ENCODE peak calls at places on chromosomes 12 and 14, in ten cellular contexts. B is heart right ventricle, C is GM23338, M is fibroblast of mammary gland, T is type B pancreatic cell, L is CD14-positive monocyte, O is breast epithelium, F is neural progenitor cell, Q is cardiac fibroblast, V is nephron progenitor cell. J is an unnamed sample.

GRCh38 chr14:55323910-55324309 is 52.7 kb downstream of the FBXO34 start:
- DNase-seq in B (no peak), C (no peak), M (no peak), T (no peak), L (no peak), O (no peak), F (no peak), Q (no peak), V (no peak), J (no peak)

GRCh38 chr12:10982244-10982643 is 4.5 kb downstream of the TAS2R50 start:
- DNase-seq in B (no peak), C (no peak), M (no peak), T (no peak), L (no peak), O (no peak), F (no peak), Q (no peak), V (no peak), J (no peak)

GRCh38 chr14:50003213-50004021 is 110.5 kb downstream of the ARF6 start:
- DNase-seq in B (peak; percentile 80), C (peak; percentile 72), M (peak; percentile 68), T (peak; percentile 74), L (peak; percentile 83), O (peak; percentile 59), F (peak; percentile 47), Q (peak; percentile 70), V (peak; percentile 71), J (peak; percentile 48)

GRCh38 chr12:57105011-57105753 is 6.0 kb downstream of the STAT6 start:
- DNase-seq in B (no peak), C (no peak), M (no peak), T (no peak), L (no peak), O (no peak), F (no peak), Q (no peak), V (no peak), J (no peak)

GRCh38 chr14:64541261-64541970 is 875 bp downstream of the HSPA2 start:
- DNase-seq in B (peak; percentile 11), C (peak; percentile 66), M (no peak), T (no peak), L (no peak), O (no peak), F (no peak), Q (no peak), V (no peak), J (no peak)

GRCh38 chr12:59134750-59135149 is 214.4 kb upstream of the LRIG3 start:
- DNase-seq in B (no peak), C (no peak), M (no peak), T (no peak), L (no peak), O (no peak), F (no peak), Q (no peak), V (no peak), J (no peak)

GRCh38 chr12:93060071-93060665 is 131.1 kb upstream of the EEA1 start:
- DNase-seq in B (no peak), C (no peak), M (no peak), T (no peak), L (no peak), O (no peak), F (no peak), Q (no peak), V (no peak), J (no peak)

GRCh38 chr14:100557658-100558057 is 29.6 kb downstream of the BEGAIN start:
- DNase-seq in B (no peak), C (no peak), M (peak; percentile 18), T (no peak), L (peak; percentile 79), O (no peak), F (no peak), Q (no peak), V (no peak), J (peak; percentile 35)

GRCh38 chr12:168763-169525 is 45.0 kb downstream of the SLC6A12 start:
- DNase-seq in B (no peak), C (peak; percentile 55), M (no peak), T (no peak), L (no peak), O (no peak), F (no peak), Q (no peak), V (no peak), J (peak; percentile 16)

GRCh38 chr12:2853626-2854025 is 3.2 kb downstream of the TEX52 start:
- DNase-seq in B (peak; percentile 85), C (peak; percentile 95), M (peak; percentile 70), T (peak; percentile 86), L (no peak), O (peak; percentile 45), F (peak; percentile 90), Q (peak; percentile 82), V (peak; percentile 92), J (peak; percentile 49)

GRCh38 chr12:98478606-98479005 is 36.8 kb upstream of the TMPO start:
- DNase-seq in B (no peak), C (no peak), M (no peak), T (no peak), L (no peak), O (no peak), F (no peak), Q (no peak), V (no peak), J (no peak)

GRCh38 chr12:123938679-123939480 is 33.8 kb downstream of the CCDC92 start:
- DNase-seq in B (no peak), C (peak; percentile 70), M (peak; percentile 6), T (no peak), L (no peak), O (no peak), F (peak; percentile 51), Q (no peak), V (peak; percentile 35), J (no peak)

GRCh38 chr12:132588821-132589669 is 21.3 kb downstream of the LRCOL1 start:
- DNase-seq in B (no peak), C (no peak), M (no peak), T (no peak), L (no peak), O (no peak), F (no peak), Q (no peak), V (no peak), J (no peak)

GRCh38 chr12:94230357-94230905 is 82.1 kb downstream of the PLXNC1 start:
- DNase-seq in B (no peak), C (no peak), M (no peak), T (no peak), L (no peak), O (no peak), F (no peak), Q (no peak), V (no peak), J (no peak)

GRCh38 chr12:71759941-71760340 is 5.3 kb downstream of the RAB21 start:
- DNase-seq in B (no peak), C (no peak), M (no peak), T (no peak), L (no peak), O (no peak), F (no peak), Q (no peak), V (no peak), J (no peak)

GRCh38 chr14:21924479-21924878 is 250.9 kb upstream of the OR4E1 start:
- DNase-seq in B (no peak), C (peak; percentile 53), M (no peak), T (no peak), L (no peak), O (no peak), F (peak; percentile 10), Q (no peak), V (no peak), J (no peak)
- TF ChIP-seq CTCF in B (no peak), C (peak; percentile 42), M (no peak), T (no peak), L (no peak), O (no peak), F (peak; percentile 28), Q (no peak), V (no peak), J (no peak)

GRCh38 chr12:69070319-69071090 is 137.5 kb upstream of the CPM start:
- DNase-seq in B (peak; percentile 54), C (peak; percentile 92), M (peak; percentile 84), T (no peak), L (peak; percentile 62), O (peak; percentile 26), F (peak; percentile 78), Q (peak; percentile 87), V (peak; percentile 64), J (peak; percentile 34)
- TF ChIP-seq CTCF in B (peak; percentile 78), C (peak; percentile 95), M (peak; percentile 99), T (peak; percentile 92), L (peak; percentile 86), O (peak; percentile 82), F (peak; percentile 96), Q (peak; percentile 91), V (peak; percentile 85), J (peak; percentile 97)

DNA sequence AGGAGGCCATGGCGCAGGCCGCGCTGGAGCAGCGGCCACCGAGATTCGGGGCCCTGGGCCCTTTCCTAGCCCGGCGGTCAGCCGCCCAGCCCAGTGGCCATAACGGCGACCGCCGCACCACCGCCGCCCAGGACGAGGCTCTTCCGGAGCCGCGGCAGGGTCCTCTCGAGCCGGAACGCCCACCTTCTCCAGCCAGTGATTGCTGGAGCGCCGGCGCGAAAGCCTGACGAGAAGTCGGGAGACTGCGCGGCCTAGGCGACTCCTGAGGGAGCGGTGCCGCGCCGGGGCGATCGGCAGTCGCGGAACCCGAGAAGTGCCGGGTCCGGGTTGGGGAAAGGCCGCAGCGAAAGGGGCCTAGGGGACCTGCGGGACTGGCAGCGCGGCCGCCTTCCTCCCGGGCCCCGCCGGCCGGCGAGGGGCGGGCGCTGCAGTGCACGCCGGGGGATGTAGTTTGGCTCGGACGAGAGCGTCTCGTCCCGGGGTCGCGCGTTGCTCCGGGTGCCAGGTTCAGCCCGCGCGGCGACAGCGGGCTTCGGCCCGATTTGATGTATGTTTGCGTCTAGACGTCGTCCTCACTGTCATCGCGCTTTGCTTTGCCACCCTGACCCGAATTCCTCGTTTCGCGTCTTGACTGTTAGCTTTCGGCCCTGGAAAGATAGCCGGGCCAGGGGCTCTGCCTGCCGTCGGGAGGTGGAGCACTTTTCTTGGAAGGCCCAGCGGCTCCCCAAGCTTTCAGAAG is at the start of gene VTI1B:
- DNase-seq in B (peak; percentile 85), C (peak; percentile 93), M (peak; percentile 56), T (peak; percentile 85), L (peak; percentile 67), O (peak; percentile 56), F (peak; percentile 93), Q (peak; percentile 75), V (peak; percentile 82), J (peak; percentile 52)
- TF ChIP-seq CTCF in B (no peak), C (peak; percentile 22), M (peak; percentile 19), T (no peak), L (no peak), O (no peak), F (peak; percentile 29), Q (peak; percentile 2), V (no peak), J (no peak)

DNA sequence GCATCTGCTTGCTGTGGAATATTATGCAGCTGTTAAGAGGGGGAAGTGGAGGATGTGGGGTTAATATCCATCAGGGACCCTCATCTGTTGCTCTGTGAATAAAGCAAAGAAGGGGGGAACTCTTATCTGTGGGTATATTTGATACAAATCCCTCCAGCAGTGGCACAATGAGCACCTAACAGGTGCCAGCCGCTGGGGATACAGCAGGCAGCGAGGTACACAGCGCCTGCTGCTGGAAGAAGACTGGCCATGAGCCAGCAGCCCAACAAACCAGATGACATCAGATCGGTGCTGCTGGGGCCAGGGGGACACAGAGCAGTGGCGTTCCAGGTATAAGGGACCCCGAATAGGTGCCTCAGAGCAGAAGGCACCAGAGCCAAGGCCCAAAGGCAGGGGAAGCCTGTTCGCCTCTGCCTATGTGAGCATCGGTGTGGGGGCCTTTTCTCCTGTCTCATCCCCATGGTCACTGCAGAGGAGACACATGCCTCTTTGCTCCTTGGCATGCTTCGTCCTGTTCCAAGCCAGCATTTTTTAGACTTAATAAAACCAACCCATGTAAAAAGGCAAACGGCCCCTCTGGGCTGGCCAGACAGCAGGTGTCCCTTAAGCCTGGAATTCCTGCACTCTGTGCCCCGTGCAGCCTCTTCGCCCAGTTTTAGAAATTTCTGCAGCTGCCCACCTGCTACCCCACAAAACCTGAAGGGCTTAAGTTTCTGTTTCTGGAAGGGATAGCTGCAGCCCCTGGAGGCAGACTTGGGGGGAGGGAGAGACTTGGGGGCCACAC is 1.6 kb upstream of the CKB start:
- DNase-seq in B (no peak), C (no peak), M (no peak), T (no peak), L (no peak), O (no peak), F (no peak), Q (no peak), V (no peak), J (no peak)
- TF ChIP-seq CTCF in B (no peak), C (peak; percentile 61), M (no peak), T (no peak), L (no peak), O (no peak), F (peak; percentile 20), Q (no peak), V (no peak), J (no peak)

J was measured in astrocyte.